ENCODE peak calls at places on chromosome 14, in five cellular contexts. G is mucosa of gallbladder; U is activated T-helper 1 cell treated with anti-CD3 and anti-CD28 coated beads, Interleukin-2, amount 50 U/mL, for 16 hours; J is dorsolateral prefrontal cortex; E is NCI-H1105 treated with DMSO at 0.1 percent for 48 hours. D is an unnamed sample.

GRCh38 chr14:101004176-101004575 is 100.7 kb upstream of the RTL1 start:
- DNase-seq in G (peak; percentile 9), U (no peak), J (no peak), E (no peak), D (no peak)

GRCh38 chr14:60691383-60692113 is 32.6 kb downstream of the SIX4 start:
- DNase-seq in G (no peak), U (no peak), J (no peak), E (no peak), D (no peak)

GRCh38 chr14:29316936-29317335 is 550.3 kb downstream of the FOXG1 start:
- DNase-seq in G (no peak), U (no peak), J (no peak), E (no peak), D (no peak)

GRCh38 chr14:60639677-60640076 is 9.6 kb downstream of the SIX1 start:
- DNase-seq in G (no peak), U (no peak), J (no peak), E (no peak), D (no peak)

GRCh38 chr14:21924479-21924878 is 250.9 kb upstream of the OR4E1 start:
- DNase-seq in G (no peak), U (peak; percentile 30), J (no peak), E (no peak), D (no peak)

GRCh38 chr14:68939893-68940613 is 39.0 kb downstream of the ACTN1 start:
- DNase-seq in G (peak; percentile 69), U (no peak), J (no peak), E (no peak), D (peak; percentile 92)

GRCh38 chr14:34723867-34724266 is 9.5 kb upstream of the CFL2 start:
- DNase-seq in G (no peak), U (no peak), J (no peak), E (no peak), D (no peak)

GRCh38 chr14:24256960-24257359 is 6.0 kb downstream of the TGM1 start:
- DNase-seq in G (no peak), U (no peak), J (no peak), E (no peak), D (no peak)

GRCh38 chr14:29446971-29447370 is 480.7 kb downstream of the PRKD1 start:
- DNase-seq in G (no peak), U (no peak), J (no peak), E (no peak), D (no peak)

GRCh38 chr14:68789798-68790655 is 2.8 kb downstream of the ZFP36L1 start:
- DNase-seq in G (peak; percentile 32), U (no peak), J (no peak), E (no peak), D (peak; percentile 37)

GRCh38 chr14:93903342-93904184 is 23.6 kb upstream of the FAM181A start:
- DNase-seq in G (no peak), U (no peak), J (no peak), E (no peak), D (no peak)

GRCh38 chr14:31457665-31458659 is 656 bp upstream of the DTD2 start:
- DNase-seq in G (no peak), U (no peak), J (no peak), E (no peak), D (no peak)

GRCh38 chr14:53304726-53305381 is 151.7 kb upstream of the DDHD1 start:
- DNase-seq in G (no peak), U (no peak), J (peak; percentile 35), E (no peak), D (no peak)

GRCh38 chr14:50932592-50933500 is 11.4 kb downstream of the PYGL start:
- DNase-seq in G (no peak), U (no peak), J (no peak), E (no peak), D (no peak)

GRCh38 chr14:60724080-60724618 is at the start of gene SIX4:
- DNase-seq in G (peak; percentile 70), U (no peak), J (peak; percentile 69), E (peak; percentile 97), D (peak; percentile 92)

GRCh38 chr14:22871200-22871961 is at the start of gene LRP10:
- DNase-seq in G (peak; percentile 95), U (peak; percentile 56), J (peak; percentile 89), E (peak; percentile 77), D (peak; percentile 89)

GRCh38 chr14:104550340-104550848 is 29.2 kb upstream of the C14orf180 start:
- DNase-seq in G (no peak), U (no peak), J (no peak), E (no peak), D (no peak)

GRCh38 chr14:24367506-24368214 is at the start of gene NFATC4:
- DNase-seq in G (peak; percentile 88), U (no peak), J (no peak), E (peak; percentile 92), D (no peak)